ENCODE peak calls at places on chromosome 20, in nine cellular contexts. H, N, V, W, E, A, C, B and Y are unnamed samples.

GRCh38 chr20:41344938-41345728 is 4.5 kb downstream of the LPIN3 start:
- DNase-seq in C (peak), A (no peak), N (no peak), B (no peak), H (peak), W (no peak), V (no peak), E (no peak), Y (no peak)

GRCh38 chr20:54680872-54681297 is 205.5 kb downstream of the DOK5 start:
- DNase-seq in E (peak), W (peak), C (no peak), H (peak), B (no peak), A (no peak), N (no peak), V (peak), Y (no peak)

GRCh38 chr20:32960849-32961731 is 43.1 kb downstream of the SUN5 start:
- DNase-seq in A (no peak), H (no peak), N (no peak), W (no peak), E (no peak), C (no peak), B (no peak), V (no peak), Y (no peak)

GRCh38 chr20:50491926-50492634 is 18.1 kb upstream of the PTPN1 start:
- DNase-seq in C (no peak), V (no peak), N (no peak), W (no peak), A (no peak), H (no peak), E (no peak), B (no peak), Y (no peak)

GRCh38 chr20:4041748-4042411 is 26.5 kb upstream of the RNF24 start:
- DNase-seq in N (no peak), E (no peak), H (peak), B (no peak), C (no peak), V (no peak), W (peak), A (no peak), Y (no peak)

GRCh38 chr20:35702051-35702823 is 3.0 kb downstream of the ROMO1 start:
- DNase-seq in A (no peak), H (no peak), W (no peak), C (no peak), V (no peak), B (no peak), E (no peak), N (no peak), Y (no peak)

GRCh38 chr20:21702553-21703467 is 2.7 kb upstream of the PAX1 start:
- DNase-seq in H (peak), B (no peak), E (peak), C (peak), V (no peak), N (peak), W (no peak), A (no peak), Y (no peak)

GRCh38 chr20:46099491-46100287 is 9.9 kb upstream of the NCOA5 start:
- DNase-seq in W (no peak), B (no peak), E (peak), C (peak), H (peak), V (no peak), A (no peak), N (no peak), Y (no peak)

GRCh38 chr20:63295422-63295821 is 2.4 kb downstream of the COL20A1 start:
- DNase-seq in N (no peak), E (peak), H (peak), V (no peak), A (no peak), W (no peak), B (no peak), C (no peak), Y (no peak)

GRCh38 chr20:47357296-47358051 is 975 bp upstream of the ZMYND8 start:
- DNase-seq in V (no peak), H (peak), C (peak), N (peak), W (peak), E (peak), A (peak), B (no peak), Y (peak)

GRCh38 chr20:3753098-3753497 is 14.5 kb downstream of the ADISSP start:
- DNase-seq in E (peak), V (peak), W (no peak), A (peak), B (no peak), C (no peak), H (peak), N (peak), Y (no peak)

GRCh38 chr20:4064118-4064962 is 49.0 kb upstream of the RNF24 start:
- DNase-seq in E (peak), A (no peak), N (no peak), W (peak), B (no peak), C (peak), V (peak), H (peak), Y (no peak)

GRCh38 chr20:57265649-57266250 is 691 bp downstream of the BMP7 start:
- DNase-seq in E (no peak), C (no peak), V (no peak), A (no peak), B (no peak), W (no peak), N (no peak), H (no peak), Y (no peak)

GRCh38 chr20:2991532-2991931 is 51.9 kb upstream of the GNRH2 start:
- DNase-seq in B (no peak), N (no peak), V (no peak), E (no peak), H (no peak), C (no peak), W (no peak), A (no peak), Y (no peak)

GRCh38 chr20:7980332-7981046 is 39.1 kb downstream of the TMX4 start:
- DNase-seq in V (peak), C (no peak), B (peak), N (peak), W (no peak), H (no peak), A (no peak), E (no peak), Y (no peak)

GRCh38 chr20:54476336-54476928 is 1.0 kb downstream of the DOK5 start:
- DNase-seq in A (no peak), W (no peak), V (no peak), H (peak), B (no peak), E (no peak), C (no peak), N (no peak), Y (no peak)

GRCh38 chr20:647479-648019 is 5.5 kb downstream of the SRXN1 start:
- DNase-seq in N (no peak), H (no peak), B (no peak), A (no peak), C (no peak), E (no peak), W (no peak), V (no peak), Y (no peak)

GRCh38 chr20:37734228-37734980 is 40.6 kb downstream of the CTNNBL1 start:
- DNase-seq in C (no peak), W (no peak), H (no peak), V (no peak), B (no peak), E (no peak), A (no peak), N (no peak), Y (no peak)

GRCh38 chr20:24777746-24778145 is 171.3 kb upstream of the CST7 start:
- DNase-seq in C (no peak), W (no peak), A (no peak), B (no peak), H (no peak), V (no peak), N (no peak), E (no peak), Y (no peak)

GRCh38 chr20:38250607-38251006 is 9.9 kb downstream of the KIAA1755 start:
- DNase-seq in E (no peak), W (no peak), B (no peak), C (no peak), V (no peak), N (no peak), H (no peak), A (no peak), Y (no peak)

GRCh38 chr20:63538204-63539091 is 1.3 kb upstream of the PTK6 start:
- DNase-seq in N (no peak), E (peak), A (no peak), V (no peak), B (no peak), C (no peak), W (peak), H (peak), Y (no peak)

GRCh38 chr20:63344151-63344470 is 17.0 kb downstream of the CHRNA4 start:
- DNase-seq in N (no peak), A (no peak), B (no peak), V (no peak), W (no peak), C (no peak), H (peak), E (no peak), Y (no peak)

GRCh38 chr20:43409041-43409913 is 48.4 kb upstream of the SRSF6 start:
- DNase-seq in V (no peak), E (no peak), N (peak), W (no peak), H (no peak), A (no peak), C (no peak), B (no peak), Y (no peak)

GRCh38 chr20:16069416-16070010 is 503.7 kb downstream of the KIF16B start:
- DNase-seq in B (no peak), H (no peak), W (no peak), C (no peak), E (no peak), A (no peak), N (no peak), V (no peak), Y (no peak)

GRCh38 chr20:62159835-62160234 is 16.3 kb downstream of the SS18L1 start:
- DNase-seq in E (no peak), A (peak), N (peak), W (no peak), H (peak), C (no peak), V (no peak), B (no peak), Y (no peak)

GRCh38 chr20:63400486-63401210 is 39.5 kb upstream of the CHRNA4 start:
- DNase-seq in W (no peak), A (no peak), C (no peak), V (no peak), B (no peak), H (no peak), N (no peak), E (no peak), Y (no peak)

GRCh38 chr20:62977613-62978558 is 25.4 kb downstream of the SLC17A9 start:
- DNase-seq in A (peak), N (peak), W (peak), E (no peak), H (no peak), C (no peak), B (no peak), V (no peak), Y (no peak)